ENCODE peak calls at places on chromosomes 6 and 20, in seven cellular contexts. M, K, C, H, I, X and J are unnamed samples.

GRCh38 chr6:29553268-29554057 is 6.1 kb downstream of the UBD start:
- DNase-seq in K (peak; percentile 54), H (peak; percentile 73), C (peak; percentile 35), I (no peak), M (no peak), X (no peak), J (no peak)

GRCh38 chr6:155850408-155850841 is 394.8 kb upstream of the NOX3 start:
- DNase-seq in X (no peak), I (no peak), H (no peak), C (no peak), K (peak; percentile 58), M (no peak), J (no peak)

GRCh38 chr6:83615025-83615999 is 93.6 kb downstream of the SNAP91 start:
- DNase-seq in K (peak; percentile 37), M (no peak), I (peak; percentile 1), X (no peak), H (peak; percentile 31), C (no peak), J (no peak)

GRCh38 chr20:17556842-17557674 is 12.8 kb upstream of the DSTN start:
- DNase-seq in X (no peak), C (no peak), M (no peak), I (no peak), H (no peak), K (peak; percentile 34), J (no peak)

GRCh38 chr20:63062188-63063140 is 55.7 kb upstream of the BHLHE23 start:
- DNase-seq in H (no peak), I (no peak), K (no peak), X (no peak), M (no peak), C (no peak), J (no peak)

GRCh38 chr6:41728954-41729353 is 6.5 kb downstream of the TFEB start:
- DNase-seq in I (no peak), X (no peak), H (no peak), M (no peak), K (no peak), C (no peak), J (no peak)

GRCh38 chr6:79544939-79545450 is 7.8 kb upstream of the LCA5 start:
- DNase-seq in K (peak; percentile 99), H (peak; percentile 80), X (no peak), M (peak; percentile 94), I (peak; percentile 94), C (no peak), J (peak; percentile 41)

GRCh38 chr6:119620846-119621570 is 271.4 kb upstream of the MAN1A1 start:
- DNase-seq in C (no peak), M (no peak), I (peak; percentile 66), K (peak; percentile 88), X (no peak), H (no peak), J (peak; percentile 9)

GRCh38 chr6:37473364-37474095 is 26.2 kb downstream of the CCDC167 start:
- DNase-seq in M (peak; percentile 18), X (no peak), I (no peak), K (peak; percentile 33), H (no peak), C (no peak), J (no peak)

GRCh38 chr20:34171640-34172039 is 59.6 kb upstream of the EIF2S2 start:
- DNase-seq in I (no peak), M (no peak), C (no peak), K (no peak), H (no peak), X (no peak), J (no peak)

GRCh38 chr6:157020398-157021266 is 243.5 kb downstream of the ARID1B start:
- DNase-seq in I (no peak), K (peak; percentile 67), M (peak; percentile 10), C (peak; percentile 67), H (peak; percentile 70), X (peak; percentile 62), J (peak; percentile 55)

GRCh38 chr6:19697744-19698290 is 139.4 kb upstream of the ID4 start:
- DNase-seq in I (peak; percentile 41), X (no peak), H (no peak), K (peak; percentile 81), C (no peak), M (peak; percentile 27), J (no peak)

GRCh38 chr6:116767715-116768114 is 2.2 kb upstream of the FAM162B start:
- DNase-seq in I (no peak), C (no peak), X (no peak), H (no peak), M (no peak), K (no peak), J (no peak)

GRCh38 chr6:169957351-169957963 is 206.0 kb downstream of the ERMARD start:
- DNase-seq in C (no peak), H (no peak), M (no peak), X (peak; percentile 17), K (no peak), I (no peak), J (no peak)

GRCh38 chr6:48535569-48535968 is 424.6 kb upstream of the PTCHD4 start:
- DNase-seq in X (no peak), I (no peak), H (no peak), M (no peak), K (peak; percentile 4), C (no peak), J (no peak)

GRCh38 chr6:145845557-145845956 is 31.0 kb upstream of the FBXO30 start:
- DNase-seq in H (no peak), C (no peak), M (no peak), I (no peak), K (no peak), X (no peak), J (no peak)